ENCODE peak calls at places on chromosome 13, in five cellular contexts. One of them, this sample, is unnamed.

GRCh38 chr13:51905787-51906186 is 44.0 kb downstream of the CCDC70 start:
- DNase-seq in HAP-1: no peak
- DNase-seq in PC-3: no peak
- DNase-seq in mucosa of descending colon: no peak
- DNase-seq in tibial artery: no peak
- DNase-seq in this sample: no peak

GRCh38 chr13:20351279-20352022 is 119.3 kb upstream of the GJB6 start:
- DNase-seq in PC-3: peak
- DNase-seq in tibial artery: no peak
- DNase-seq in mucosa of descending colon: no peak
- DNase-seq in HAP-1: no peak
- DNase-seq in this sample: no peak

GRCh38 chr13:75635101-75635620 is 969 bp upstream of the LMO7 start:
- DNase-seq in tibial artery: no peak
- DNase-seq in PC-3: no peak
- DNase-seq in HAP-1: no peak
- DNase-seq in mucosa of descending colon: no peak
- DNase-seq in this sample: peak

GRCh38 chr13:44780586-44781280 is 204.6 kb upstream of the TSC22D1 start:
- DNase-seq in mucosa of descending colon: no peak
- DNase-seq in tibial artery: no peak
- DNase-seq in HAP-1: no peak
- DNase-seq in PC-3: no peak
- DNase-seq in this sample: no peak

GRCh38 chr13:98534821-98535220 is 42.1 kb downstream of the STK24 start:
- DNase-seq in PC-3: no peak
- DNase-seq in tibial artery: no peak
- DNase-seq in HAP-1: no peak
- DNase-seq in mucosa of descending colon: no peak
- DNase-seq in this sample: no peak

GRCh38 chr13:85186646-85187045 is 612.6 kb downstream of the SLITRK6 start:
- DNase-seq in HAP-1: no peak
- DNase-seq in PC-3: no peak
- DNase-seq in mucosa of descending colon: no peak
- DNase-seq in tibial artery: no peak
- DNase-seq in this sample: no peak

GRCh38 chr13:33932765-33933406 is 114.9 kb downstream of the RFC3 start:
- DNase-seq in PC-3: no peak
- DNase-seq in tibial artery: no peak
- DNase-seq in mucosa of descending colon: no peak
- DNase-seq in HAP-1: peak
- DNase-seq in this sample: no peak

GRCh38 chr13:106415427-106415826 is 120.0 kb downstream of the EFNB2 start:
- DNase-seq in HAP-1: no peak
- DNase-seq in mucosa of descending colon: no peak
- DNase-seq in PC-3: no peak
- DNase-seq in tibial artery: no peak
- DNase-seq in this sample: no peak

GRCh38 chr13:95714142-95714832 is 37.3 kb downstream of the DNAJC3 start:
- DNase-seq in mucosa of descending colon: no peak
- DNase-seq in tibial artery: no peak
- DNase-seq in HAP-1: no peak
- DNase-seq in PC-3: peak
- DNase-seq in this sample: no peak

GRCh38 chr13:37127706-37128241 is 22.3 kb upstream of the CSNK1A1L start:
- DNase-seq in HAP-1: no peak
- DNase-seq in tibial artery: no peak
- DNase-seq in PC-3: peak
- DNase-seq in mucosa of descending colon: no peak
- DNase-seq in this sample: peak

GRCh38 chr13:70237131-70237530 is 128.9 kb upstream of the KLHL1 start:
- DNase-seq in tibial artery: no peak
- DNase-seq in mucosa of descending colon: no peak
- DNase-seq in PC-3: no peak
- DNase-seq in HAP-1: no peak
- DNase-seq in this sample: no peak

GRCh38 chr13:42392706-42393572 is 121.0 kb downstream of the AKAP11 start:
- DNase-seq in tibial artery: no peak
- DNase-seq in HAP-1: no peak
- DNase-seq in mucosa of descending colon: no peak
- DNase-seq in PC-3: no peak
- DNase-seq in this sample: no peak

GRCh38 chr13:25171517-25172302 is at the start of gene AMER2:
- DNase-seq in PC-3: no peak
- DNase-seq in tibial artery: no peak
- DNase-seq in mucosa of descending colon: no peak
- DNase-seq in HAP-1: peak
- DNase-seq in this sample: peak

GRCh38 chr13:97640236-97640635 is 206.3 kb downstream of the RAP2A start:
- DNase-seq in tibial artery: no peak
- DNase-seq in HAP-1: peak
- DNase-seq in mucosa of descending colon: no peak
- DNase-seq in PC-3: no peak
- DNase-seq in this sample: no peak

GRCh38 chr13:101417043-101417406 is 717 bp upstream of the NALCN start:
- DNase-seq in tibial artery: no peak
- DNase-seq in PC-3: peak
- DNase-seq in mucosa of descending colon: no peak
- DNase-seq in HAP-1: no peak
- DNase-seq in this sample: no peak

GRCh38 chr13:74258951-74259350 is 124.7 kb upstream of the KLF12 start:
- DNase-seq in mucosa of descending colon: no peak
- DNase-seq in PC-3: no peak
- DNase-seq in tibial artery: no peak
- DNase-seq in HAP-1: no peak
- DNase-seq in this sample: no peak

GRCh38 chr13:73865027-73865426 is 269.2 kb downstream of the KLF12 start:
- DNase-seq in mucosa of descending colon: no peak
- DNase-seq in PC-3: no peak
- DNase-seq in HAP-1: peak
- DNase-seq in tibial artery: no peak
- DNase-seq in this sample: no peak

GRCh38 chr13:36848228-36848982 is 29.4 kb downstream of the RFXAP start:
- DNase-seq in tibial artery: no peak
- DNase-seq in HAP-1: no peak
- DNase-seq in mucosa of descending colon: peak
- DNase-seq in PC-3: no peak
- DNase-seq in this sample: no peak

GRCh38 chr13:60431108-60431700 is 34.2 kb downstream of the TDRD3 start:
- DNase-seq in mucosa of descending colon: peak
- DNase-seq in PC-3: peak
- DNase-seq in HAP-1: peak
- DNase-seq in tibial artery: no peak
- DNase-seq in this sample: no peak

GRCh38 chr13:21813110-21813509 is 142.2 kb downstream of the FGF9 start:
- DNase-seq in PC-3: no peak
- DNase-seq in tibial artery: no peak
- DNase-seq in mucosa of descending colon: no peak
- DNase-seq in HAP-1: no peak
- DNase-seq in this sample: no peak

GRCh38 chr13:58376775-58377174 is 745.2 kb downstream of the PCDH17 start:
- DNase-seq in tibial artery: no peak
- DNase-seq in HAP-1: no peak
- DNase-seq in mucosa of descending colon: no peak
- DNase-seq in PC-3: no peak
- DNase-seq in this sample: no peak

GRCh38 chr13:80604094-80604493 is 263.2 kb upstream of the SPRY2 start:
- DNase-seq in mucosa of descending colon: no peak
- DNase-seq in HAP-1: no peak
- DNase-seq in tibial artery: no peak
- DNase-seq in PC-3: peak
- DNase-seq in this sample: peak

GRCh38 chr13:20301391-20302071 is 69.4 kb upstream of the GJB6 start:
- DNase-seq in HAP-1: no peak
- DNase-seq in mucosa of descending colon: no peak
- DNase-seq in PC-3: no peak
- DNase-seq in tibial artery: no peak
- DNase-seq in this sample: peak

GRCh38 chr13:23050126-23050525 is 130.7 kb upstream of the SGCG start:
- DNase-seq in tibial artery: no peak
- DNase-seq in HAP-1: no peak
- DNase-seq in mucosa of descending colon: no peak
- DNase-seq in PC-3: no peak
- DNase-seq in this sample: no peak

GRCh38 chr13:80399340-80400163 is 58.6 kb upstream of the SPRY2 start:
- DNase-seq in HAP-1: no peak
- DNase-seq in tibial artery: no peak
- DNase-seq in mucosa of descending colon: peak
- DNase-seq in PC-3: peak
- DNase-seq in this sample: no peak

GRCh38 chr13:43268632-43269031 is 245.2 kb downstream of the DNAJC15 start:
- DNase-seq in tibial artery: no peak
- DNase-seq in mucosa of descending colon: no peak
- DNase-seq in HAP-1: no peak
- DNase-seq in PC-3: no peak
- DNase-seq in this sample: no peak

GRCh38 chr13:32254416-32254815 is 60.7 kb downstream of the ZAR1L start:
- DNase-seq in HAP-1: no peak
- DNase-seq in tibial artery: no peak
- DNase-seq in PC-3: no peak
- DNase-seq in mucosa of descending colon: no peak
- DNase-seq in this sample: no peak

GRCh38 chr13:114124486-114124885 is 7.9 kb downstream of the RASA3 start:
- DNase-seq in mucosa of descending colon: no peak
- DNase-seq in tibial artery: no peak
- DNase-seq in PC-3: no peak
- DNase-seq in HAP-1: no peak
- DNase-seq in this sample: no peak

GRCh38 chr13:73810647-73811046 is 323.6 kb downstream of the KLF12 start:
- DNase-seq in mucosa of descending colon: no peak
- DNase-seq in PC-3: no peak
- DNase-seq in HAP-1: no peak
- DNase-seq in tibial artery: no peak
- DNase-seq in this sample: no peak

GRCh38 chr13:106182404-106182803 is 353.1 kb downstream of the EFNB2 start:
- DNase-seq in tibial artery: no peak
- DNase-seq in HAP-1: no peak
- DNase-seq in PC-3: peak
- DNase-seq in mucosa of descending colon: no peak
- DNase-seq in this sample: no peak

GRCh38 chr13:99067160-99067985 is 89.5 kb upstream of the DOCK9 start:
- DNase-seq in PC-3: peak
- DNase-seq in mucosa of descending colon: peak
- DNase-seq in HAP-1: no peak
- DNase-seq in tibial artery: no peak
- DNase-seq in this sample: no peak

GRCh38 chr13:72620874-72621273 is 106.6 kb downstream of the MZT1 start:
- DNase-seq in HAP-1: no peak
- DNase-seq in mucosa of descending colon: no peak
- DNase-seq in tibial artery: no peak
- DNase-seq in PC-3: no peak
- DNase-seq in this sample: no peak

GRCh38 chr13:98976941-98977340 is 923 bp downstream of the DOCK9 start:
- DNase-seq in tibial artery: no peak
- DNase-seq in PC-3: no peak
- DNase-seq in mucosa of descending colon: no peak
- DNase-seq in HAP-1: peak
- DNase-seq in this sample: no peak

GRCh38 chr13:38685974-38686571 is 804 bp upstream of the FREM2 start:
- DNase-seq in mucosa of descending colon: peak
- DNase-seq in HAP-1: peak
- DNase-seq in tibial artery: no peak
- DNase-seq in PC-3: peak
- DNase-seq in this sample: no peak

GRCh38 chr13:111480976-111481375 is 160.5 kb downstream of the TEX29 start:
- DNase-seq in tibial artery: no peak
- DNase-seq in mucosa of descending colon: no peak
- DNase-seq in HAP-1: no peak
- DNase-seq in PC-3: no peak
- DNase-seq in this sample: no peak
- H3K4me3 ChIP-seq in tibial artery: no peak
- H3K4me3 ChIP-seq in mucosa of descending colon: no peak
- H3K4me3 ChIP-seq in HAP-1: no peak
- H3K4me3 ChIP-seq in PC-3: no peak
- H3K4me3 ChIP-seq in this sample: no peak

DNA sequence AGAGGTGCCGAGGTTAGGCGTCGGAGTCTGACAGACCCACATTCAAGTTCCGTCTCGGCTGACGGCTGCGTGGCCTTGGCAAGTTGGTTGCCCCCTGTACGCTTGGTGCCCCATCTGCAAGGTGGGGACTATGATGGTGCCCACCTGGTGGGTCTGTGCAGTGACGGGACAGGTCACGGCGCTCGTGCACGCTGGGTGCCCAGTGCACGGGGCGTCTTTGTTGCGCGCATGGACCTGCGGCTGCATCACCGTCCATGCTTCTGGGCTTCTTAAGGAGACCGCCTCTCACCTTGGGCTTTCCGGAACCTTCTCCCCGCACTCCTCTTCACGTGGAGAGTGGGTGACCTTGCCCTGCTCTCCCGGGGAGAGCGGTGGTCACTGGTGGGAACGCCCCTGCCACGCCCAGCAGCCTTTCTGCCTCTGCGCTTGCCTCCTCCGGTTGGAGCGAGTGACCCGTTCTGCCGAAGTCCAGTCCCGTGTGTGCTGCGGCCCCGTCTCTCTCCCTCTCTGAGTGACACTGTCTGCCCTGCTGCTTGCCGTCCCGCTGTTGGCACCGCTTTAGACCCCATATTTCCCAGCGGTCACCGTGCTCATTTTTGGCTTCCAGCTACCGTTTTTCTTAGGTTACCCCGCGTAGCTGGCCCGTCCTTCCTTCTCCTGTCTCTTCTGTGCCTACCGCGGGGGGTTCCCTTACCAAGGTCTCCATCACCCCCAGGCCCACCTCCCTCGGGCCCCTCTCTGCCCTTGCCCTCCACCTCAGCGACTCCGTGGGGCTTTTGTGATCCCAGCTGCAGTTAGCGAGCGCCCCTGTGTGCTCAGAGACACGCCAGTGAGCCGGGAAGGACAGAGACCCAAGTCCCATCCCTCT is 6.4 kb downstream of the ATP11A start:
- DNase-seq in mucosa of descending colon: no peak
- DNase-seq in PC-3: no peak
- DNase-seq in tibial artery: no peak
- DNase-seq in HAP-1: no peak
- DNase-seq in this sample: no peak
- H3K4me3 ChIP-seq in mucosa of descending colon: no peak
- H3K4me3 ChIP-seq in PC-3: no peak
- H3K4me3 ChIP-seq in tibial artery: no peak
- H3K4me3 ChIP-seq in HAP-1: no peak
- H3K4me3 ChIP-seq in this sample: no peak

DNA sequence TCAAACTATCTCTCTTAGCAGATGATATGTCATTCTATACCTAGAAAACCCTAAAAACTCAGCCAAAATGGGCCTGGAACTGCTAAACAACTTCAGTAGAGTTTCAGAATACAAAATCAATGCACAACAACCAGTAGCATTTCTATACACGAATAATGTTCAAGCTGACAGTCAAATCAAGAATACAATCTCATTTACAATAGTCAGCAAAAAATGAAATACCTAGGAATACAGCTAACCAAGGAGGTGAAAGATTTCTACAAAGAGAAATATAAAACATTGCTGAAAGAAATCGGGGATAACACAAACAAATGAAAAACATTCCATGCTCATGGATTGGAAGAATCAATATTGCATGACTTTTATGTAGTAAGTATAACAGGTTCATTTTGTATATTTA is 804.8 kb downstream of the SLITRK1 start:
- DNase-seq in PC-3: no peak
- DNase-seq in tibial artery: no peak
- DNase-seq in HAP-1: no peak
- DNase-seq in mucosa of descending colon: no peak
- DNase-seq in this sample: no peak
- H3K4me3 ChIP-seq in PC-3: no peak
- H3K4me3 ChIP-seq in tibial artery: no peak
- H3K4me3 ChIP-seq in HAP-1: no peak
- H3K4me3 ChIP-seq in mucosa of descending colon: no peak
- H3K4me3 ChIP-seq in this sample: no peak

GRCh38 chr13:40590112-40590862 is 76.2 kb downstream of the FOXO1 start:
- DNase-seq in tibial artery: no peak
- DNase-seq in HAP-1: no peak
- DNase-seq in PC-3: no peak
- DNase-seq in mucosa of descending colon: no peak
- DNase-seq in this sample: no peak
- H3K4me3 ChIP-seq in tibial artery: no peak
- H3K4me3 ChIP-seq in HAP-1: no peak
- H3K4me3 ChIP-seq in PC-3: no peak
- H3K4me3 ChIP-seq in mucosa of descending colon: no peak
- H3K4me3 ChIP-seq in this sample: no peak